ENCODE peak calls at places on chromosomes 3 and 15, in seven cellular contexts. A, Q, N, J, E, K and O are unnamed samples.

GRCh38 chr3:66572090-66572632 is 71.3 kb upstream of the LRIG1 start:
- DNase-seq in N (no peak), J (no peak), K (no peak), A (no peak), Q (no peak), E (no peak), O (no peak)

GRCh38 chr3:50272911-50273688 is 4.2 kb downstream of the SEMA3B start:
- DNase-seq in J (peak), A (peak), K (peak), Q (peak), N (peak), E (peak), O (no peak)

GRCh38 chr3:182618085-182618732 is 175.1 kb upstream of the ATP11B start:
- DNase-seq in A (no peak), E (peak), K (no peak), J (peak), N (no peak), Q (peak), O (peak)

GRCh38 chr15:31471731-31472430 is 145.2 kb downstream of the KLF13 start:
- DNase-seq in J (no peak), A (no peak), Q (peak), N (no peak), K (no peak), E (peak), O (peak)

GRCh38 chr3:184299488-184300376 is 691 bp downstream of the PSMD2 start:
- DNase-seq in Q (peak), J (no peak), E (peak), K (no peak), A (no peak), N (no peak), O (no peak)

GRCh38 chr3:174099724-174100123 is 702.2 kb downstream of the NLGN1 start:
- DNase-seq in J (no peak), A (no peak), K (no peak), N (no peak), Q (no peak), E (no peak), O (no peak)

GRCh38 chr3:94226058-94226457 is 163.2 kb downstream of the NSUN3 start:
- DNase-seq in J (no peak), E (peak), A (no peak), Q (peak), K (no peak), N (no peak), O (peak)

GRCh38 chr15:92091155-92091734 is 237.7 kb downstream of the SLCO3A1 start:
- DNase-seq in E (no peak), A (peak), Q (peak), N (peak), J (no peak), K (peak), O (no peak)

GRCh38 chr15:96578393-96578792 is 247.9 kb downstream of the NR2F2 start:
- DNase-seq in E (no peak), K (no peak), A (no peak), N (no peak), Q (no peak), J (no peak), O (no peak)

GRCh38 chr15:75063889-75064288 is 40.5 kb downstream of the PPCDC start:
- DNase-seq in A (no peak), K (no peak), E (no peak), Q (no peak), N (no peak), J (no peak), O (no peak)

GRCh38 chr15:59268199-59268979 is 61.7 kb downstream of the LDHAL6B start:
- DNase-seq in E (no peak), A (no peak), Q (peak), J (no peak), K (no peak), N (no peak), O (peak)

GRCh38 chr3:30631237-30631961 is 25.0 kb downstream of the TGFBR2 start:
- DNase-seq in K (no peak), E (no peak), J (no peak), N (no peak), A (no peak), Q (peak), O (no peak)

GRCh38 chr3:141486416-141486734 is 452 bp upstream of the RASA2 start:
- DNase-seq in N (no peak), K (no peak), J (peak), E (no peak), Q (peak), A (no peak), O (no peak)

GRCh38 chr15:43517354-43518072 is at the start of gene MAP1A:
- DNase-seq in K (no peak), A (no peak), N (peak), J (peak), Q (peak), E (peak), O (peak)

GRCh38 chr15:90192961-90193786 is 8.0 kb upstream of the SEMA4B start:
- DNase-seq in E (no peak), Q (no peak), J (peak), N (no peak), K (no peak), A (no peak), O (no peak)

GRCh38 chr3:123623346-123623880 is 38.6 kb upstream of the HACD2 start:
- DNase-seq in J (no peak), K (no peak), A (no peak), N (no peak), Q (peak), E (no peak), O (no peak)

GRCh38 chr15:72740202-72740601 is 43.4 kb downstream of the ADPGK start:
- DNase-seq in A (no peak), K (no peak), N (no peak), J (no peak), E (no peak), Q (no peak), O (no peak)

GRCh38 chr15:42344763-42345162 is 14.5 kb upstream of the CAPN3 start:
- DNase-seq in N (no peak), K (no peak), E (peak), Q (peak), J (no peak), A (no peak), O (peak)

GRCh38 chr15:73908030-73908821 is 18.0 kb upstream of the LOXL1 start:
- DNase-seq in K (peak), J (peak), E (peak), A (peak), Q (peak), N (peak), O (peak)

GRCh38 chr3:123143669-123144411 is 57.9 kb upstream of the SEC22A start:
- DNase-seq in N (no peak), A (no peak), K (no peak), Q (peak), J (no peak), E (no peak), O (no peak)

GRCh38 chr15:83446904-83447708 is at the start of gene SH3GL3:
- DNase-seq in A (peak), J (peak), K (peak), Q (peak), E (peak), N (peak), O (peak)

GRCh38 chr3:156051651-156052050 is 68.7 kb upstream of the KCNAB1 start:
- DNase-seq in A (no peak), J (no peak), E (no peak), N (no peak), Q (no peak), K (no peak), O (no peak)

GRCh38 chr3:12870942-12871341 is 29.6 kb upstream of the RPL32 start:
- DNase-seq in Q (peak), E (peak), J (peak), N (no peak), A (no peak), K (peak), O (no peak)

GRCh38 chr15:83107841-83108181 is 366 bp downstream of the TM6SF1 start:
- DNase-seq in E (no peak), A (no peak), K (no peak), N (no peak), J (no peak), Q (no peak), O (no peak)

GRCh38 chr3:48662140-48662752 is 440 bp downstream of the CELSR3 start:
- DNase-seq in Q (no peak), N (no peak), E (no peak), K (no peak), J (no peak), A (no peak), O (no peak)

GRCh38 chr3:25150199-25150598 is 277.9 kb upstream of the RARB start:
- DNase-seq in N (no peak), K (no peak), E (no peak), A (no peak), Q (no peak), J (no peak), O (no peak)

GRCh38 chr15:36701336-36701735 is 121.9 kb downstream of the CDIN1 start:
- DNase-seq in N (no peak), J (no peak), K (no peak), E (no peak), A (no peak), Q (no peak), O (no peak)

GRCh38 chr15:36126194-36126593 is 453.2 kb upstream of the CDIN1 start:
- DNase-seq in J (peak), N (no peak), A (no peak), K (no peak), E (no peak), Q (no peak), O (no peak)